ENCODE peak calls at places on chromosomes 12 and 14, in six cellular contexts. I, Z, A, R, D and J are unnamed samples.

GRCh38 chr12:119989619-119990381 is 764 bp downstream of the BICDL1 start:
- DNase-seq in I (peak), Z (peak), A (peak), R (peak), D (peak), J (peak)

GRCh38 chr14:24900281-24900868 is 149.6 kb downstream of the STXBP6 start:
- DNase-seq in I (peak), Z (no peak), A (no peak), R (no peak), D (peak), J (no peak)

GRCh38 chr14:45679852-45680251 is 426.9 kb upstream of the MIS18BP1 start:
- DNase-seq in I (peak), Z (no peak), A (no peak), R (no peak), D (peak), J (no peak)

GRCh38 chr12:66495709-66496108 is 183.2 kb downstream of the GRIP1 start:
- DNase-seq in I (no peak), Z (no peak), A (no peak), R (no peak), D (no peak), J (no peak)

GRCh38 chr12:50415899-50416479 is 15.3 kb downstream of the LARP4 start:
- DNase-seq in I (no peak), Z (no peak), A (no peak), R (no peak), D (no peak), J (no peak)

GRCh38 chr12:325886-326285 is 63.2 kb downstream of the KDM5A start:
- DNase-seq in I (no peak), Z (no peak), A (no peak), R (no peak), D (no peak), J (no peak)

GRCh38 chr12:112131686-112132085 is 6.3 kb downstream of the TRAFD1 start:
- DNase-seq in I (no peak), Z (no peak), A (no peak), R (no peak), D (no peak), J (no peak)

GRCh38 chr12:45655186-45655585 is 74.3 kb upstream of the ARID2 start:
- DNase-seq in I (no peak), Z (no peak), A (no peak), R (no peak), D (peak), J (no peak)

GRCh38 chr12:62409068-62409467 is 57.6 kb upstream of the MON2 start:
- DNase-seq in I (no peak), Z (no peak), A (no peak), R (no peak), D (no peak), J (no peak)

GRCh38 chr12:40749863-40750262 is 57.6 kb downstream of the CNTN1 start:
- DNase-seq in I (no peak), Z (no peak), A (no peak), R (no peak), D (no peak), J (no peak)

GRCh38 chr12:84874125-84874824 is 38.3 kb downstream of the SLC6A15 start:
- DNase-seq in I (peak), Z (no peak), A (no peak), R (no peak), D (peak), J (no peak)

GRCh38 chr12:123540899-123541662 is 7.6 kb upstream of the RILPL1 start:
- DNase-seq in I (no peak), Z (no peak), A (no peak), R (no peak), D (no peak), J (no peak)

GRCh38 chr12:50353869-50354593 is 42.4 kb downstream of the FAM186A start:
- DNase-seq in I (no peak), Z (no peak), A (no peak), R (no peak), D (peak), J (no peak)

GRCh38 chr14:36773136-36773540 is 111.5 kb downstream of the PAX9 start:
- DNase-seq in I (no peak), Z (no peak), A (no peak), R (no peak), D (peak), J (no peak)

GRCh38 chr14:94345344-94346072 is 22.4 kb upstream of the SERPINA6 start:
- DNase-seq in I (peak), Z (no peak), A (no peak), R (no peak), D (peak), J (no peak)

GRCh38 chr12:12628013-12628412 is 16.3 kb downstream of the CREBL2 start:
- DNase-seq in I (no peak), Z (no peak), A (no peak), R (no peak), D (peak), J (no peak)

GRCh38 chr14:58426819-58427288 is 477 bp downstream of the TIMM9 start:
- DNase-seq in I (peak), Z (peak), A (peak), R (peak), D (peak), J (peak)

GRCh38 chr14:54772451-54772881 is 130.2 kb downstream of the GCH1 start:
- DNase-seq in I (no peak), Z (no peak), A (no peak), R (no peak), D (peak), J (no peak)

GRCh38 chr14:30869525-30870150 is 4.7 kb upstream of the COCH start:
- DNase-seq in I (no peak), Z (no peak), A (no peak), R (no peak), D (no peak), J (no peak)

GRCh38 chr12:106767954-106768501 is 6.5 kb upstream of the RIC8B start:
- DNase-seq in I (no peak), Z (no peak), A (no peak), R (no peak), D (no peak), J (no peak)